ENCODE peak calls at places on chromosomes 13 and 19, in four cellular contexts. W is HepG2, I is K562, O is GM12878. E is an unnamed sample.

GRCh38 chr19:19402656-19403372 is 2.7 kb upstream of the GATAD2A start:
- DNase-seq in W (no peak), I (no peak), O (no peak), E (no peak)

GRCh38 chr13:50529154-50529882 is 314.2 kb downstream of the DLEU7 start:
- DNase-seq in W (no peak), I (no peak), O (no peak), E (peak)

GRCh38 chr19:10295305-10295846 is 5.6 kb downstream of the ICAM5 start:
- DNase-seq in W (no peak), I (peak), O (no peak), E (no peak)

GRCh38 chr13:25738342-25738771 is 313.5 kb downstream of the SHISA2 start:
- DNase-seq in W (no peak), I (no peak), O (no peak), E (no peak)

GRCh38 chr19:2271516-2272103 is 10.4 kb downstream of the PEAK3 start:
- DNase-seq in W (no peak), I (no peak), O (no peak), E (no peak)

GRCh38 chr19:30870861-30871260 is 478.4 kb downstream of the TSHZ3 start:
- DNase-seq in W (no peak), I (no peak), O (no peak), E (no peak)

GRCh38 chr13:45941261-45941660 is 89.7 kb upstream of the SIAH3 start:
- DNase-seq in W (no peak), I (no peak), O (no peak), E (no peak)

GRCh38 chr13:70128098-70128497 is 19.8 kb upstream of the KLHL1 start:
- DNase-seq in W (no peak), I (no peak), O (no peak), E (no peak)

GRCh38 chr13:82938644-82939043 is 943.6 kb downstream of the SLITRK1 start:
- DNase-seq in W (no peak), I (no peak), O (no peak), E (no peak)

GRCh38 chr19:38551450-38551813 is 66.3 kb downstream of the MAP4K1 start:
- DNase-seq in W (no peak), I (no peak), O (peak), E (no peak)

GRCh38 chr13:77325371-77325941 is 1.4 kb downstream of the MYCBP2 start:
- DNase-seq in W (no peak), I (no peak), O (no peak), E (no peak)

GRCh38 chr13:102983496-102983895 is 82.7 kb downstream of the SLC10A2 start:
- DNase-seq in W (no peak), I (no peak), O (no peak), E (no peak)

GRCh38 chr19:14347999-14348889 is 33.0 kb upstream of the ADGRE5 start:
- DNase-seq in W (peak), I (peak), O (no peak), E (peak)

GRCh38 chr13:73034901-73035300 is 23.9 kb upstream of the KLF5 start:
- DNase-seq in W (no peak), I (no peak), O (no peak), E (no peak)

GRCh38 chr19:45146251-45146650 is 14.5 kb downstream of the NKPD1 start:
- DNase-seq in W (no peak), I (no peak), O (no peak), E (no peak)

GRCh38 chr13:29689548-29689947 is 94.1 kb upstream of the SLC7A1 start:
- DNase-seq in W (no peak), I (no peak), O (no peak), E (no peak)

GRCh38 chr13:113625965-113626661 is 31.9 kb downstream of the ATP4B start:
- DNase-seq in W (no peak), I (no peak), O (no peak), E (no peak)
- TF ChIP-seq ESRRA in W (no peak), I (no peak), O (no peak), E (no peak)

DNA sequence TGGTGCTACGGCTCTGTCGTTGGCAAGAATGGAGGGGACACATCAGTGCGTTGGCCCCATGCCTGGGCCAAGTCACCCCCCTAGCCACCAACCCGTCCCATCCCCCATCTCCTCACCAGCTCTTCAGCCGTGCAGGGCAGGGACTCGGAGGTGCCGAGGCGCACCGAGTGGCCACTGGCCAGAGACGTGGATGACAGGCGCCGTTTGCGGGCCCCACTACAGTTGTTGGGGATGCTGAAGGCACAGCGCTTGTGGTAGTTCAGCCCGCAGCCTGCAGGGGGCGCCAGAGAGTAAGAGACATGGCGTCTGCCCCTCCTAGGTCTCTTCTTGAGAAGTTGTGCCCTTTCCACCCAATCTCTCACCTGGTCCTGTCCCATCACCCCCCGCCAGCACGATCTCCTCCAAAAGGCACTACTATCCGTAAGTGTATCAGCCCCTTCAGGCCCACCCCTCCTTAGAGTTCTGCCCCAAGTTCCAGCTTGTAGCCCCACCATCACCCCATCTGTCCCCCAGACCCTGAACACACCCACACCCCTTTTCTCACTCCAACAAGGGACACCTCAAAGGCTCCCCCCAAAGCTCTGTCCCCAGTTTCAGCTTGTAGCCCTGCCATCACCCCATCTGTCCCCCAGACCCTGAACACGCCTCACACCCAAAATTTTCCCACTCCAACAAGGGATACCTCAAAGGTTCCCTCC is 12.4 kb downstream of the PRKD2 start:
- DNase-seq in W (peak), I (peak), O (no peak), E (peak)
- TF ChIP-seq RFX5 in W (no peak), I (no peak), O (no peak), E (no peak)

DNA sequence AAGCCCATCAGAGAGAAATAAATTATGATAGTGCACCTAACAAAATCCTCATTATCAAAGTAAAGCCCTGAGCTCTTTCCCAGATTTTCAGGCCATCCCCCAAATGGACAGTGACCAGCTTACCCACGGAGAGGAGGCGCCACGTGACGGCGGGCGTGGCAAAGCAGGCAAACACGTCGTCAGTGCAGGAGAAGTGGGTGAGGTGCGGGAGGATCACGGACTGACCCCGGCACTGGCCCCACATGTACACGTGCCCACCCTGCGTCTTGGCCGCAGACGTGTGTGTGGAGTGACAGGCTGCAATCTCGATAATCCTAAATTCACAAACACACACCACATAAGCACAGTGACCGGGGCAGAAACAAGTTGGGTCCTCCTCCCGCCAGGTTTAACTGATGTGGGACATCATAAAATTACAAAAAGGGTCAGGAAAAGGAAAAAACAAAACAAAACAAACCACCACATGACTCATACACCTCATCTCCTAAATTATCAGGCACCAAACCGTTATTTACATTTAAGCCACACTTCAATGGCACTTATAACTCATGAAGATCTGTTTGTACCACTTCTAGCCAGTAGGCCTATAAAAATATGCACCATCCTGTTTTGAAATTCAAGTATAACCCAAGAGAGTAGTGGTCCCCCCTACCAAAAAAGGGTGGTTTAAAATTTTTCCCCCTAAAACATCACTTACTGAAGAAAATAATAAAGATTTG is 30.1 kb downstream of the RCBTB2 start:
- DNase-seq in W (no peak), I (no peak), O (no peak), E (no peak)
- H3K27ac ChIP-seq in W (no peak), I (no peak), O (peak), E (no peak)

DNA sequence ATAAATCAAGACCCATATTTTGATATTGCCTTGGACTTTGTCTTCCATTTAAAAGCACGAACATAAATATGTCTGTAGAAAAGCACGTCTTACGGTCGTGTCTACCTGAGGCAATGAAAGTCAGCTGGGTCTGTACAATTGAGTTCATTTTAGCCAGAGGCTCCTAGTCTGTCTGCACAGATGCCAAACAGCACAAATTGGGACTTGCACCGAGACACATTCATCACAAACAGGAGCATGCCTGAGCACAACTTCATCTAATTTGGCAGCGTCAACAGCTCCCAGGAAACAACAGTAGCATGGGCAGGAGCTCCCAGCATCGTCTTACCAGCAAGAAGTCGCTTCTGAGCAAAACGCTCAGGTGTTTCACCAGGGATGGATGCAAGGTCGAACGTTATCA is 687.0 kb downstream of the EFNB2 start:
- DNase-seq in W (no peak), I (no peak), O (no peak), E (no peak)
- TF ChIP-seq ESRRA in W (no peak), I (no peak), O (no peak), E (no peak)

DNA sequence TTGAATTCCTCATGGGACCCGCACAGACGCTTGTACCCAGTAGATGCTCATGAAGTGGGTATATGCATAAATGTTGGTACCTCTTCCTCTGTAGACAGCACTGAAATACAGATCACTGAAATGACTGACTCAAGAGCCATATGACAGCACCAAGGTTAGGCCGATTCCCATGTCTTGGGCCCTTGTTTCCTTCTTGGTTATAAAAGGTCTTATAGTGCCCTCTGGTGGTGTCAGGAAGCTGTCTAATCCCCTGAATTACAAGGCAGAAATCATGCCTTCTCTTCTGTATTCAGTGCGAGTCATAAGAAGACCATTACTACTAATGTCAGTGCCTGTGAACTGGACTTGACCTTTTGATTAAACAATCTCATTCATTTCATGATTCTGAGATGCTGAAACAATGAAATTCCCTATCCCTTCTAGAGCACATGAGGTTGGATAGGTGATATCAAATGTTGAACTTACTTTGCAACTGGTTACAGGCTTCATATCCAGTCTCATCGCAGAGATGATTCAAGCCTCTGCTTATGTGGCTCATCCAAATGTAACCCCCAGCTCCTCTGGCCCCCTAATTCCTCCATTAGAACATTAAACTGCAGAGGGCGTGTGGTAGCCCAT is 59.7 kb downstream of the SPATA13 start:
- DNase-seq in W (peak), I (peak), O (no peak), E (peak)
- TF ChIP-seq RFX5 in W (no peak), I (no peak), O (no peak), E (no peak)

GRCh38 chr19:18304496-18305312 is 18.2 kb downstream of the LSM4 start:
- DNase-seq in W (peak), I (peak), O (no peak), E (no peak)

GRCh38 chr19:18304194-18304495 is 18.7 kb downstream of the LSM4 start:
- DNase-seq in W (no peak), I (no peak), O (no peak), E (no peak)

GRCh38 chr19:18299654-18300053 is 18.2 kb upstream of the JUND start:
- DNase-seq in W (no peak), I (no peak), O (no peak), E (no peak)

GRCh38 chr19:18300930-18301717 is 19.7 kb upstream of the JUND start:
- DNase-seq in W (no peak), I (peak), O (no peak), E (no peak)

GRCh38 chr19:18301718-18302111 is 20.3 kb upstream of the JUND start:
- DNase-seq in W (no peak), I (no peak), O (no peak), E (no peak)
- H3K27ac ChIP-seq in W (no peak), I (no peak), O (no peak), E (peak)

DNA sequence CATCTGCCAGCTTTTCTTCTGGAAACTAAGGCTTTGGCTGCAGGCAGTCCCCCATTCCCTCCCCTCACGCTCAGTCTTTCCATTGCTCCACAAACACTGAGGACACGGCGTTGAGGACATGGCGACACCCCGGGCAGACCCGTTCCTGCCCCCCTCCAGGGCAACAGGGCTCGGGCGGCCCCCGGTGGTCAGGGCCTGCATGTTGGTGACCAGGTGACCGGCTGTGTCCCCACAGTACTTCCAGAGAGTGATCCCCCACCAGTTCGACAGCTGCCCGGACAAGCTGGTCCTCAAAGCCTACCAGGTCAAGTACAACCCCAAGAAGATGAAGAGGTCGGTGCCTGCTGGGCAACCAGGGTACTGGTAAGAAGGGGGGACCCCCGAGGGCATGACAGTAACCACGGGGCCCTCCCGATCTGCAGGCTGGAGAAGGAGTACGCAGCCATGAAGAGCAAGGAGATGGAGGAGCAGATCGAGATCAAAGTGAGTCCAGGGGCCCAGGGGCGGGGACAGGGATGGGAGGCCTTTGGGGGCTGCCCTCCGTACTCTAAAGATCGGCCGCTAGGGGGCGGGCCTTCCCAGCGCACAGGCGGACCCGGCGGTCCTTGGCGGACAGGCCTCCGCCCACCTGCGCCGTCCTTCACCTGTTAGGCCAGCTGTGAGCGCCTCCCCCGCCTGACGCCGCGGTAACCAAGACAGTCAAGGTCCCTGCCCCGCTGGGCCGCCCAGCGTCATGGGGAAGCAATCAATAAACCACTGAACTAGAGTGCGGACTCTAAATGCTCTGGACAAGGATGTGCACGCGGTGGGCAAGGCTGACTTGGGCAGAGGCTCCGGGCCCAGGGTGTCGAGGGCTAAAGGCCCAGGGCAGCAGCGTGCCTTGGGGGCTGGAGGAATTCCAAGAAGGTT is 21.1 kb downstream of the PRR36 start:
- DNase-seq in W (peak), I (peak), O (no peak), E (peak)
- TF ChIP-seq ESRRA in W (peak), I (peak), O (no peak), E (no peak)